ENCODE peak calls at places on chromosome 22, in four cellular contexts. M is IMR-90, C is H1, Y is neuronal stem cell. X is an unnamed sample.

GRCh38 chr22:23534851-23535717 is 45.0 kb downstream of the IGLL1 start:
- DNase-seq in M (no peak), C (no peak), Y (no peak), X (peak; percentile 31)

GRCh38 chr22:45170001-45170466 is 6.3 kb downstream of the NUP50 start:
- DNase-seq in M (peak; percentile 44), C (no peak), Y (no peak), X (no peak)

GRCh38 chr22:17896552-17896951 is 122.3 kb upstream of the BID start:
- DNase-seq in M (peak; percentile 27), C (no peak), Y (no peak), X (peak; percentile 79)

GRCh38 chr22:46537946-46538815 is 761 bp upstream of the CELSR1 start:
- DNase-seq in M (peak; percentile 27), C (no peak), Y (peak; percentile 41), X (peak; percentile 61)

GRCh38 chr22:17786435-17787158 is 12.3 kb upstream of the BID start:
- DNase-seq in M (no peak), C (no peak), Y (peak; percentile 71), X (peak; percentile 77)

GRCh38 chr22:23268877-23269276 is 88.6 kb downstream of the BCR start:
- DNase-seq in M (no peak), C (no peak), Y (no peak), X (no peak)

GRCh38 chr22:48882636-48883200 is 945.0 kb downstream of the BRD1 start:
- DNase-seq in M (no peak), C (no peak), Y (no peak), X (no peak)

GRCh38 chr22:46936378-46936916 is 174.0 kb downstream of the TBC1D22A start:
- DNase-seq in M (no peak), C (no peak), Y (no peak), X (no peak)

GRCh38 chr22:46726066-46726985 is 11.7 kb downstream of the CERK start:
- DNase-seq in M (no peak), C (no peak), Y (no peak), X (no peak)

GRCh38 chr22:42343136-42343484 is 72.7 kb upstream of the TCF20 start:
- DNase-seq in M (no peak), C (no peak), Y (no peak), X (no peak)

GRCh38 chr22:33110562-33111163 is 52.5 kb upstream of the SYN3 start:
- DNase-seq in M (no peak), C (no peak), Y (no peak), X (no peak)

GRCh38 chr22:22945195-22945594 is 57.6 kb downstream of the IGLL5 start:
- DNase-seq in M (no peak), C (no peak), Y (no peak), X (no peak)

GRCh38 chr22:49960967-49961600 is 512 bp downstream of the PIM3 start:
- DNase-seq in M (no peak), C (no peak), Y (no peak), X (no peak)

GRCh38 chr22:50507421-50507990 is at the start of gene LMF2:
- DNase-seq in M (no peak), C (no peak), Y (no peak), X (no peak)

GRCh38 chr22:37184380-37184755 is 3.7 kb downstream of the C1QTNF6 start:
- DNase-seq in M (no peak), C (no peak), Y (no peak), X (no peak)

GRCh38 chr22:21020802-21021429 is 6.0 kb downstream of the P2RX6 start:
- DNase-seq in M (no peak), C (no peak), Y (no peak), X (peak; percentile 74)

GRCh38 chr22:24285245-24285644 is 14.6 kb downstream of the SPECC1L start:
- DNase-seq in M (peak; percentile 28), C (no peak), Y (no peak), X (no peak)

GRCh38 chr22:44728761-44729261 is 23.6 kb upstream of the ARHGAP8 start:
- DNase-seq in M (no peak), C (no peak), Y (no peak), X (no peak)

GRCh38 chr22:47373648-47374272 is 611.3 kb downstream of the TBC1D22A start:
- DNase-seq in M (no peak), C (no peak), Y (no peak), X (no peak)

GRCh38 chr22:17732251-17732854 is 41.9 kb downstream of the BID start:
- DNase-seq in M (no peak), C (no peak), Y (no peak), X (no peak)

GRCh38 chr22:47645450-47645914 is 883.0 kb downstream of the TBC1D22A start:
- DNase-seq in M (no peak), C (no peak), Y (no peak), X (no peak)

GRCh38 chr22:46654927-46655595 is 34.9 kb downstream of the GRAMD4 start:
- DNase-seq in M (no peak), C (no peak), Y (no peak), X (no peak)

GRCh38 chr22:27627901-27628300 is 173.7 kb downstream of the MN1 start:
- DNase-seq in M (no peak), C (no peak), Y (no peak), X (no peak)

GRCh38 chr22:24146791-24147353 is 34.4 kb upstream of the SUSD2 start:
- DNase-seq in M (peak; percentile 92), C (no peak), Y (no peak), X (peak; percentile 54)

GRCh38 chr22:47486569-47487312 is 724.3 kb downstream of the TBC1D22A start:
- DNase-seq in M (no peak), C (no peak), Y (no peak), X (no peak)

GRCh38 chr22:45704648-45705047 is 33.0 kb downstream of the ATXN10 start:
- DNase-seq in M (no peak), C (no peak), Y (no peak), X (no peak)

GRCh38 chr22:49637255-49637760 is 190.4 kb downstream of the BRD1 start:
- DNase-seq in M (no peak), C (no peak), Y (no peak), X (no peak)

GRCh38 chr22:22872722-22873708 is 14.6 kb upstream of the IGLL5 start:
- DNase-seq in M (no peak), C (no peak), Y (no peak), X (peak; percentile 4)

GRCh38 chr22:45917146-45917545 is 59.8 kb downstream of the WNT7B start:
- DNase-seq in M (no peak), C (no peak), Y (no peak), X (no peak)

GRCh38 chr22:29306830-29307657 is 594 bp downstream of the GAS2L1 start:
- DNase-seq in M (peak; percentile 61), C (no peak), Y (peak; percentile 83), X (peak; percentile 80)

GRCh38 chr22:33570110-33570509 is 350.2 kb downstream of the LARGE1 start:
- DNase-seq in M (no peak), C (no peak), Y (no peak), X (no peak)

GRCh38 chr22:46010951-46011626 is 34.1 kb upstream of the WNT7B start:
- DNase-seq in M (no peak), C (no peak), Y (no peak), X (no peak)

GRCh38 chr22:23177197-23177596 is 3.1 kb upstream of the BCR start:
- DNase-seq in M (no peak), C (no peak), Y (no peak), X (no peak)

GRCh38 chr22:39574779-39575551 is 4.4 kb downstream of the CACNA1I start:
- DNase-seq in M (peak; percentile 95), C (no peak), Y (no peak), X (no peak)

GRCh38 chr22:31496735-31497146 is 405 bp downstream of the SFI1 start:
- DNase-seq in M (no peak), C (no peak), Y (no peak), X (no peak)
- H2BK5ac ChIP-seq in M (peak overlapping the region; percentile 10), C (peak overlapping the region; percentile 49), Y (no peak overlapping the region), X (no peak overlapping the region)

GRCh38 chr22:38205261-38206128 is 3.7 kb downstream of the MAFF start:
- DNase-seq in M (peak; percentile 79), C (no peak), Y (no peak), X (peak; percentile 23)
- H2BK15ac ChIP-seq in M (no peak overlapping the region), C (no peak overlapping the region), Y (no peak overlapping the region), X (no peak overlapping the region)

DNA sequence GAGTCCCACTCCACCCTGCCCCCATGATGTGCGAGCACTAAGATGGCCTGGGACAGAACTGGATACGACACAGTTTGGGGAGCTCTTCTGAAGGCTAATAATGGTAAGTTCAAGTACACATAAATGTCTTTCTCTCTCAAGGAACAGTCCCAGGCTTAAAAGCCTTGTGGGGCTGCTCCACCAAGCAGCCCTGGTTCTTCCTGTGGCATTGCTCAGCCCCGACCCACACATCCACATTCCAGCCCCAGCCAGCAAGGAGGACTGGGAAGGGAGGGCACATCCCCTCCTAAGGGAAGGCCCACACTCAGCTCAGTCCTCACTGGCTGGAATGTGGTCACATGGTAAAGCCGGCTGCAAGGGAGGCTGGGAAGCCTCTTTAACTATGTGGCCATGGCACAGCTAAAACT is 13.3 kb upstream of the MB start:
- DNase-seq in M (peak; percentile 63), C (no peak), Y (no peak), X (peak; percentile 57)
- H2BK5ac ChIP-seq in M (peak overlapping the region; percentile 75), C (no peak overlapping the region), Y (no peak overlapping the region), X (no peak overlapping the region)

GRCh38 chr22:31100762-31101525 is 6.4 kb downstream of the SELENOM start:
- DNase-seq in M (no peak), C (no peak), Y (no peak), X (no peak)
- H2BK15ac ChIP-seq in M (peak overlapping the region; percentile 38), C (no peak overlapping the region), Y (no peak overlapping the region), X (no peak overlapping the region)

DNA sequence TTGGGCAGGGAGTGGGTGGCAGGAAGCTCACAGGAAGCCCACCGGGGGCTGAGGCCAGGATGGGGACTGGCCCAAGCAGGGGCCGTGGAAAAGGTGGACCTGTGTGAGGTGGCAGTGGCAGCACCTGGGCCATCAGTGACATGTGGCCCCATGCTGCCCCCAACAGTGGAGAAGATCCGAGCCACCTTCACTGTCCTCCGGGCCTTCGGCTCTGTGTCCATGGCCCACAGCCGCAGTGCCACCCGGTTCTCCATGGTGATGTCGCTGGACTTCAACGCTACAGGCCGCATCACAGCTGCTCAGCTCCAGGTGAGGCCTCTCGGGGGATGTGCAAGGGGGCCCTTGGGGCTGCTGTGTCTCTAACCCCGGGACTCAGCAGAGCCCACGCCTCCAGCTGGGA is 37.9 kb downstream of the MYO18B start:
- DNase-seq in M (no peak), C (no peak), Y (no peak), X (no peak)
- H2BK5ac ChIP-seq in M (no peak overlapping the region), C (no peak overlapping the region), Y (no peak overlapping the region), X (no peak overlapping the region)

DNA sequence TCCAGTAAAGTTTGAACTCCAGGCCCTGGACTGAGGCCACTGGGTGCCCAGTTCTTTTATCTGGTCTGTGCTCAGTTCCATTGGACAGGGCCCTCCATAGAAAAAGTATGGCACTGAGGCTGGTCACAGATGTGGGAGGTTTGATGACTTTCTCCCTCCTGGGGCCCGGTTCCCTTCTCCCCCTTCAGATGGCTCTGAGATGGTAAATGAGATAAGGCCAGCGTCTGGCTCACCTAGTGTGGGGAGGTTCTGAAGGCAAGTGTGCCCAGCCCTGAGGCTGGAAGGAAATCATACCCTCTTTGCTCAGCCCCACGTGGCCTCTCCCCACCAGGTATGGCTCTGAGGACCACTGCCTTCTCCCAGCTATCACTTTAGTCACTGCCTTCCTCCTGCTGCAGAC is 1.5 kb upstream of the CLDN5 start:
- DNase-seq in M (no peak), C (no peak), Y (no peak), X (no peak)
- H2BK15ac ChIP-seq in M (no peak overlapping the region), C (no peak overlapping the region), Y (no peak overlapping the region), X (no peak overlapping the region)

GRCh38 chr22:41248314-41248713 is 7.6 kb upstream of the CHADL start:
- DNase-seq in M (no peak), C (no peak), Y (no peak), X (no peak)
- H2BK5ac ChIP-seq in M (no peak overlapping the region), C (no peak overlapping the region), Y (peak overlapping the region; percentile 39), X (no peak overlapping the region)

GRCh38 chr22:19454156-19454555 is 6.6 kb upstream of the C22orf39 start:
- DNase-seq in M (no peak), C (no peak), Y (no peak), X (no peak)
- H2BK15ac ChIP-seq in M (no peak overlapping the region), C (no peak overlapping the region), Y (no peak overlapping the region), X (no peak overlapping the region)

X was measured in H9.